ENCODE peak calls at places on chromosome 7, in nine cellular contexts. M is cardiac fibroblast, R is iPS-NIHi11, K is breast epithelium, X is lung, T is neural crest cell, G is SJSA1, Q is endothelial cell, I is fibroblast of lung. N is an unnamed sample.

GRCh38 chr7:132966731-132967130 is 115.2 kb downstream of the CHCHD3 start:
- DNase-seq in M (no peak), R (no peak), K (no peak), X (no peak), T (no peak), G (no peak), Q (no peak), I (no peak), N (no peak)

GRCh38 chr7:40099837-40100236 is 34.6 kb downstream of the MPLKIP start:
- DNase-seq in M (no peak), R (no peak), K (no peak), X (no peak), T (no peak), G (no peak), Q (no peak), I (no peak), N (no peak)

GRCh38 chr7:80537091-80537490 is 25.2 kb upstream of the GNAT3 start:
- DNase-seq in M (no peak), R (no peak), K (no peak), X (no peak), T (no peak), G (no peak), Q (no peak), I (no peak), N (no peak)

GRCh38 chr7:89607797-89608196 is 546.5 kb upstream of the STEAP1 start:
- DNase-seq in M (no peak), R (no peak), K (no peak), X (no peak), T (no peak), G (no peak), Q (no peak), I (no peak), N (no peak)

GRCh38 chr7:158443014-158443687 is 144.5 kb downstream of the PTPRN2 start:
- DNase-seq in M (no peak), R (no peak), K (no peak), X (no peak), T (no peak), G (peak), Q (no peak), I (no peak), N (no peak)

GRCh38 chr7:82419200-82419599 is 24.4 kb downstream of the CACNA2D1 start:
- DNase-seq in M (no peak), R (no peak), K (no peak), X (no peak), T (no peak), G (no peak), Q (no peak), I (no peak), N (no peak)

GRCh38 chr7:71349583-71350481 is 217.9 kb downstream of the GALNT17 start:
- DNase-seq in M (no peak), R (no peak), K (no peak), X (no peak), T (no peak), G (no peak), Q (no peak), I (no peak), N (no peak)

GRCh38 chr7:20514364-20514763 is 101.1 kb upstream of the ABCB5 start:
- DNase-seq in M (peak), R (peak), K (no peak), X (no peak), T (no peak), G (no peak), Q (no peak), I (peak), N (no peak)